ENCODE peak calls at places on chromosome 18, in ten cellular contexts. One of them, this sample, is unnamed.
A peak's percentile ranks its signal among the peaks of the same experiment; 100 is the strongest.

GRCh38 chr18:61628085-61628484 is 264.7 kb downstream of the RNF152 start:
- DNase-seq in nephron progenitor cell: no peak
- DNase-seq in right atrium auricular region: no peak
- DNase-seq in Panc1: no peak
- DNase-seq in neural crest cell: no peak
- DNase-seq in psoas muscle: no peak
- DNase-seq in mucosa of descending colon: no peak
- DNase-seq in B cell: no peak
- DNase-seq in left ventricle myocardium inferior: no peak
- DNase-seq in colonic mucosa: no peak
- DNase-seq in this sample: no peak

GRCh38 chr18:9876867-9877654 is 8.7 kb upstream of the TXNDC2 start:
- DNase-seq in left ventricle myocardium inferior: no peak
- DNase-seq in right atrium auricular region: peak; percentile 86
- DNase-seq in mucosa of descending colon: no peak
- DNase-seq in nephron progenitor cell: no peak
- DNase-seq in neural crest cell: no peak
- DNase-seq in Panc1: no peak
- DNase-seq in psoas muscle: no peak
- DNase-seq in B cell: no peak
- DNase-seq in colonic mucosa: no peak
- DNase-seq in this sample: no peak

GRCh38 chr18:29154196-29154757 is 977.3 kb upstream of the CDH2 start:
- DNase-seq in right atrium auricular region: no peak
- DNase-seq in psoas muscle: no peak
- DNase-seq in mucosa of descending colon: no peak
- DNase-seq in colonic mucosa: no peak
- DNase-seq in B cell: no peak
- DNase-seq in Panc1: no peak
- DNase-seq in neural crest cell: no peak
- DNase-seq in left ventricle myocardium inferior: no peak
- DNase-seq in nephron progenitor cell: no peak
- DNase-seq in this sample: no peak

GRCh38 chr18:78986018-78986481 is 6.4 kb downstream of the SALL3 start:
- DNase-seq in neural crest cell: peak; percentile 52
- DNase-seq in nephron progenitor cell: peak; percentile 66
- DNase-seq in colonic mucosa: no peak
- DNase-seq in mucosa of descending colon: no peak
- DNase-seq in Panc1: peak; percentile 20
- DNase-seq in left ventricle myocardium inferior: no peak
- DNase-seq in B cell: no peak
- DNase-seq in right atrium auricular region: no peak
- DNase-seq in psoas muscle: no peak
- DNase-seq in this sample: no peak

GRCh38 chr18:35386600-35387366 is 9.6 kb upstream of the ZNF396 start:
- DNase-seq in right atrium auricular region: peak; percentile 80
- DNase-seq in colonic mucosa: peak; percentile 75
- DNase-seq in Panc1: peak; percentile 53
- DNase-seq in left ventricle myocardium inferior: peak; percentile 32
- DNase-seq in neural crest cell: peak; percentile 55
- DNase-seq in nephron progenitor cell: peak; percentile 61
- DNase-seq in psoas muscle: peak; percentile 21
- DNase-seq in B cell: peak; percentile 59
- DNase-seq in mucosa of descending colon: no peak
- DNase-seq in this sample: peak; percentile 37

GRCh38 chr18:3935316-3935715 is 485.3 kb downstream of the TGIF1 start:
- DNase-seq in Panc1: no peak
- DNase-seq in colonic mucosa: no peak
- DNase-seq in neural crest cell: no peak
- DNase-seq in mucosa of descending colon: no peak
- DNase-seq in psoas muscle: no peak
- DNase-seq in nephron progenitor cell: no peak
- DNase-seq in right atrium auricular region: no peak
- DNase-seq in left ventricle myocardium inferior: no peak
- DNase-seq in B cell: no peak
- DNase-seq in this sample: no peak

GRCh38 chr18:73340135-73340934 is 472.5 kb upstream of the NETO1 start:
- DNase-seq in neural crest cell: no peak
- DNase-seq in B cell: no peak
- DNase-seq in nephron progenitor cell: no peak
- DNase-seq in left ventricle myocardium inferior: no peak
- DNase-seq in mucosa of descending colon: no peak
- DNase-seq in colonic mucosa: no peak
- DNase-seq in right atrium auricular region: no peak
- DNase-seq in psoas muscle: no peak
- DNase-seq in Panc1: no peak
- DNase-seq in this sample: no peak

GRCh38 chr18:67386028-67386427 is 130.5 kb downstream of the DSEL start:
- DNase-seq in mucosa of descending colon: no peak
- DNase-seq in Panc1: no peak
- DNase-seq in neural crest cell: no peak
- DNase-seq in colonic mucosa: no peak
- DNase-seq in psoas muscle: no peak
- DNase-seq in right atrium auricular region: no peak
- DNase-seq in B cell: no peak
- DNase-seq in nephron progenitor cell: no peak
- DNase-seq in left ventricle myocardium inferior: no peak
- DNase-seq in this sample: no peak

GRCh38 chr18:36420826-36421225 is 123.3 kb downstream of the FHOD3 start:
- DNase-seq in neural crest cell: no peak
- DNase-seq in B cell: no peak
- DNase-seq in right atrium auricular region: no peak
- DNase-seq in left ventricle myocardium inferior: no peak
- DNase-seq in Panc1: no peak
- DNase-seq in mucosa of descending colon: no peak
- DNase-seq in psoas muscle: no peak
- DNase-seq in nephron progenitor cell: no peak
- DNase-seq in colonic mucosa: no peak
- DNase-seq in this sample: no peak

GRCh38 chr18:36424741-36425142 is 127.2 kb downstream of the FHOD3 start:
- DNase-seq in Panc1: no peak
- DNase-seq in colonic mucosa: no peak
- DNase-seq in B cell: no peak
- DNase-seq in neural crest cell: no peak
- DNase-seq in right atrium auricular region: no peak
- DNase-seq in nephron progenitor cell: no peak
- DNase-seq in psoas muscle: no peak
- DNase-seq in mucosa of descending colon: no peak
- DNase-seq in left ventricle myocardium inferior: no peak
- DNase-seq in this sample: no peak

GRCh38 chr18:36415606-36416005 is 118.1 kb downstream of the FHOD3 start:
- DNase-seq in left ventricle myocardium inferior: no peak
- DNase-seq in neural crest cell: no peak
- DNase-seq in mucosa of descending colon: no peak
- DNase-seq in nephron progenitor cell: no peak
- DNase-seq in Panc1: no peak
- DNase-seq in B cell: no peak
- DNase-seq in psoas muscle: no peak
- DNase-seq in colonic mucosa: no peak
- DNase-seq in right atrium auricular region: no peak
- DNase-seq in this sample: no peak

GRCh38 chr18:36419188-36419912 is 121.8 kb downstream of the FHOD3 start:
- DNase-seq in right atrium auricular region: no peak
- DNase-seq in Panc1: no peak
- DNase-seq in nephron progenitor cell: no peak
- DNase-seq in psoas muscle: no peak
- DNase-seq in B cell: no peak
- DNase-seq in left ventricle myocardium inferior: no peak
- DNase-seq in neural crest cell: no peak
- DNase-seq in colonic mucosa: no peak
- DNase-seq in mucosa of descending colon: no peak
- DNase-seq in this sample: no peak

DNA sequence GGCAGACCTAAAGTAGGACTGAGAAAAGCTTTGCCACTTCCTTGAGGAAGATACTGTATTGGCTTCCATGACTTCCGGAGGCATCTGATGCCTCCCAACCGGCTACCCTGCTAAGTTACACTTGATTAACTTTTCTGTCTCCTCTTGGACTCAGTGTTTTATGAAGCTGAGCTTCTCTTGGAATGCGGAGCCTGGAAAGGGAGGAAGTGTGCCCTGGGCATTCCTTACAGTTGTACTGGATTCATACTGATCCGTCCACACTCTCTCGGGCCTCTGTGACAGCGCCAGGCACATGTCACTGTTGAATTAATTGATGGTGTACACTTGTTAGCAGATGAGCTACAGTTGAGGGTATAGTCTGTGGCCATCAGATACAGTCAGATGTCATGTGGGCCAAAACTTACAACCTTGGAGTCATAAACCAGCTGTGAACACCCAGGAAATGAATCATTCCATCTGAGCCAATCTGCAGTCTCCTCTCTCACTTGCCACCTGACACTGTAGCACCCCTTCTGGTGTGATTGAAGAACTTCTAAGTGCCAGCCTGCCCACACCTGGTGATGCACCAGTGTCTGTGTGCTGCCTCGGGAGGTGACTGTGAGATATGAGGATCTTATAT is 122.5 kb downstream of the FHOD3 start:
- DNase-seq in nephron progenitor cell: no peak
- DNase-seq in psoas muscle: no peak
- DNase-seq in mucosa of descending colon: no peak
- DNase-seq in right atrium auricular region: no peak
- DNase-seq in B cell: no peak
- DNase-seq in Panc1: peak; percentile 33
- DNase-seq in colonic mucosa: no peak
- DNase-seq in left ventricle myocardium inferior: no peak
- DNase-seq in neural crest cell: no peak
- DNase-seq in this sample: no peak
- TF ChIP-seq CTCF in nephron progenitor cell: no peak
- TF ChIP-seq CTCF in psoas muscle: peak; percentile 48
- TF ChIP-seq CTCF in mucosa of descending colon: no peak
- TF ChIP-seq CTCF in right atrium auricular region: no peak
- TF ChIP-seq CTCF in B cell: no peak
- TF ChIP-seq CTCF in Panc1: peak; percentile 7
- TF ChIP-seq CTCF in colonic mucosa: no peak
- TF ChIP-seq CTCF in left ventricle myocardium inferior: no peak
- TF ChIP-seq CTCF in neural crest cell: no peak
- TF ChIP-seq CTCF in this sample: no peak

GRCh38 chr18:32670727-32671126 is 102.1 kb downstream of the KLHL14 start:
- DNase-seq in mucosa of descending colon: no peak
- DNase-seq in left ventricle myocardium inferior: no peak
- DNase-seq in right atrium auricular region: no peak
- DNase-seq in B cell: no peak
- DNase-seq in colonic mucosa: no peak
- DNase-seq in psoas muscle: no peak
- DNase-seq in neural crest cell: no peak
- DNase-seq in nephron progenitor cell: no peak
- DNase-seq in Panc1: no peak
- DNase-seq in this sample: no peak

GRCh38 chr18:32674491-32674890 is 98.3 kb downstream of the KLHL14 start:
- DNase-seq in B cell: no peak
- DNase-seq in mucosa of descending colon: no peak
- DNase-seq in psoas muscle: no peak
- DNase-seq in right atrium auricular region: no peak
- DNase-seq in colonic mucosa: no peak
- DNase-seq in neural crest cell: no peak
- DNase-seq in left ventricle myocardium inferior: no peak
- DNase-seq in Panc1: no peak
- DNase-seq in nephron progenitor cell: no peak
- DNase-seq in this sample: no peak

GRCh38 chr18:32669549-32670165 is 103.2 kb downstream of the KLHL14 start:
- DNase-seq in colonic mucosa: no peak
- DNase-seq in psoas muscle: no peak
- DNase-seq in neural crest cell: no peak
- DNase-seq in left ventricle myocardium inferior: no peak
- DNase-seq in B cell: no peak
- DNase-seq in Panc1: no peak
- DNase-seq in mucosa of descending colon: no peak
- DNase-seq in right atrium auricular region: no peak
- DNase-seq in nephron progenitor cell: no peak
- DNase-seq in this sample: no peak
- TF ChIP-seq CTCF in colonic mucosa: no peak
- TF ChIP-seq CTCF in psoas muscle: no peak
- TF ChIP-seq CTCF in neural crest cell: peak; percentile 30
- TF ChIP-seq CTCF in left ventricle myocardium inferior: no peak
- TF ChIP-seq CTCF in B cell: no peak
- TF ChIP-seq CTCF in Panc1: peak; percentile 10
- TF ChIP-seq CTCF in mucosa of descending colon: no peak
- TF ChIP-seq CTCF in right atrium auricular region: no peak
- TF ChIP-seq CTCF in nephron progenitor cell: peak; percentile 11
- TF ChIP-seq CTCF in this sample: peak; percentile 40

DNA sequence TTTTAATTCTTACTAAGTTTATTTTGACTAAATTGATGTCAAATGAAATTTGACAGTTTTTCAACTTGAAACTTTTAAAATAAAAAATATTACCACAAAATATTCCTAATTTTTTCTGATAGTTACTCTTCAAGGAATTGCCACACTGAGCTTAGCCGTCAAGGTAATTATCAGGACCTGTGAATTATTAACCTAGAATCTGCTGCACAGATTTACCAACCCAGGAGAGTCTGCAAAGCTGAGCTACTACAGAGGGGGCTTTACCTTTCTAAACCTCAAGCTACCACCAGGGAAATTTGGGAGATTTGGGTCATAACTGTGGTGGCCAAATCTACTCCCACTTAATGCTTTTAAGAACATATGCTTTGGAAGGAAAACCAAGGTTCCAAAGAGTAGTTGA is 324.6 kb downstream of the CCDC178 start:
- DNase-seq in nephron progenitor cell: no peak
- DNase-seq in Panc1: no peak
- DNase-seq in right atrium auricular region: no peak
- DNase-seq in psoas muscle: no peak
- DNase-seq in mucosa of descending colon: no peak
- DNase-seq in colonic mucosa: no peak
- DNase-seq in left ventricle myocardium inferior: no peak
- DNase-seq in B cell: no peak
- DNase-seq in neural crest cell: no peak
- DNase-seq in this sample: no peak
- TF ChIP-seq CTCF in nephron progenitor cell: no peak
- TF ChIP-seq CTCF in Panc1: no peak
- TF ChIP-seq CTCF in right atrium auricular region: no peak
- TF ChIP-seq CTCF in psoas muscle: no peak
- TF ChIP-seq CTCF in mucosa of descending colon: no peak
- TF ChIP-seq CTCF in colonic mucosa: no peak
- TF ChIP-seq CTCF in left ventricle myocardium inferior: no peak
- TF ChIP-seq CTCF in B cell: no peak
- TF ChIP-seq CTCF in neural crest cell: no peak
- TF ChIP-seq CTCF in this sample: no peak

GRCh38 chr18:47756364-47757016 is 174.0 kb downstream of the SMAD2 start:
- DNase-seq in psoas muscle: peak; percentile 33
- DNase-seq in mucosa of descending colon: no peak
- DNase-seq in B cell: peak; percentile 41
- DNase-seq in right atrium auricular region: peak; percentile 60
- DNase-seq in nephron progenitor cell: peak; percentile 84
- DNase-seq in Panc1: no peak
- DNase-seq in colonic mucosa: peak; percentile 68
- DNase-seq in neural crest cell: peak; percentile 80
- DNase-seq in left ventricle myocardium inferior: peak; percentile 42
- DNase-seq in this sample: peak; percentile 69

GRCh38 chr18:47755102-47755456 is 175.4 kb downstream of the SMAD2 start:
- DNase-seq in colonic mucosa: no peak
- DNase-seq in neural crest cell: no peak
- DNase-seq in right atrium auricular region: peak; percentile 26
- DNase-seq in Panc1: no peak
- DNase-seq in mucosa of descending colon: no peak
- DNase-seq in nephron progenitor cell: no peak
- DNase-seq in B cell: no peak
- DNase-seq in left ventricle myocardium inferior: no peak
- DNase-seq in psoas muscle: no peak
- DNase-seq in this sample: peak; percentile 32

GRCh38 chr18:47752796-47753645 is 177.4 kb downstream of the SMAD2 start:
- DNase-seq in psoas muscle: no peak
- DNase-seq in colonic mucosa: no peak
- DNase-seq in Panc1: no peak
- DNase-seq in right atrium auricular region: peak; percentile 40
- DNase-seq in B cell: no peak
- DNase-seq in neural crest cell: no peak
- DNase-seq in left ventricle myocardium inferior: no peak
- DNase-seq in nephron progenitor cell: no peak
- DNase-seq in mucosa of descending colon: no peak
- DNase-seq in this sample: no peak

GRCh38 chr18:47754311-47755101 is 176.0 kb downstream of the SMAD2 start:
- DNase-seq in neural crest cell: peak; percentile 71
- DNase-seq in mucosa of descending colon: no peak
- DNase-seq in colonic mucosa: peak; percentile 67
- DNase-seq in left ventricle myocardium inferior: no peak
- DNase-seq in nephron progenitor cell: peak; percentile 89
- DNase-seq in psoas muscle: no peak
- DNase-seq in right atrium auricular region: peak; percentile 49
- DNase-seq in B cell: peak; percentile 53
- DNase-seq in Panc1: no peak
- DNase-seq in this sample: peak; percentile 65

DNA sequence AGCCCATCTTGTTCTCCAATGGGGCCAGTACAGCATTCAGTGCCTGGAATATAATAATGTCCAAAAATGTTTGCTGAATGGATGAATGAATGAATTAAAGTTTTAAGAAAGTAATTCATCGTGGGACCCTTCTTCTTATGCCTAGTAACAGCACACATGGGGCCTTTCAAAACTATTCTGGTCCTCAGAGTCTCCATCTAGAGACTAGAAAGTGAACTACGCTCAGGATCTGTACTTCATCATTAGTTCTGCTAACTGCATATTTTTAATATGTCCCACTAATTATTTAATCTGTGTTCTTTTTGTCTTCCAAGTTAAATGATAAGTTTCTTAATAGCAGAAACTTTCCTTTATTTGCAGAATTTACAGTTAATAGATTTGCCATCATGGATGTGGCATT is 172.5 kb downstream of the SMAD2 start:
- DNase-seq in nephron progenitor cell: no peak
- DNase-seq in right atrium auricular region: no peak
- DNase-seq in B cell: no peak
- DNase-seq in neural crest cell: no peak
- DNase-seq in psoas muscle: no peak
- DNase-seq in mucosa of descending colon: no peak
- DNase-seq in left ventricle myocardium inferior: no peak
- DNase-seq in colonic mucosa: no peak
- DNase-seq in Panc1: no peak
- DNase-seq in this sample: no peak
- TF ChIP-seq CTCF in nephron progenitor cell: peak; percentile 38
- TF ChIP-seq CTCF in right atrium auricular region: no peak
- TF ChIP-seq CTCF in B cell: peak; percentile 43
- TF ChIP-seq CTCF in neural crest cell: peak; percentile 49
- TF ChIP-seq CTCF in psoas muscle: peak; percentile 8
- TF ChIP-seq CTCF in mucosa of descending colon: no peak
- TF ChIP-seq CTCF in left ventricle myocardium inferior: peak; percentile 40
- TF ChIP-seq CTCF in colonic mucosa: peak; percentile 18
- TF ChIP-seq CTCF in Panc1: peak; percentile 29
- TF ChIP-seq CTCF in this sample: peak; percentile 19